ENCODE peak calls at places on chromosome 17, in six cellular contexts. S is GM23248, Y is neuronal stem cell, L is MM.1S, W is GM23338, P is mesendoderm. I is an unnamed sample.

GRCh38 chr17:77129568-77130301 is 11.0 kb upstream of the SEC14L1 start:
- DNase-seq in S (peak; percentile 51), Y (no peak), L (no peak), W (no peak), P (no peak), I (no peak)

GRCh38 chr17:17079761-17080160 is 37.5 kb downstream of the MPRIP start:
- DNase-seq in S (no peak), Y (no peak), L (no peak), W (no peak), P (no peak), I (no peak)

GRCh38 chr17:33753452-33753851 is 460.4 kb upstream of the ASIC2 start:
- DNase-seq in S (no peak), Y (no peak), L (no peak), W (no peak), P (no peak), I (no peak)

GRCh38 chr17:9677932-9678331 is 32.6 kb downstream of the USP43 start:
- DNase-seq in S (no peak), Y (no peak), L (no peak), W (no peak), P (peak; percentile 62), I (no peak)

GRCh38 chr17:77790143-77790829 is 168.2 kb upstream of the TNRC6C start:
- DNase-seq in S (no peak), Y (no peak), L (no peak), W (peak; percentile 83), P (peak; percentile 82), I (no peak)

GRCh38 chr17:3535253-3535995 is 22.2 kb downstream of the TRPV3 start:
- DNase-seq in S (peak; percentile 90), Y (peak; percentile 61), L (no peak), W (peak; percentile 91), P (peak; percentile 92), I (peak; percentile 88)

GRCh38 chr17:77456951-77457548 is 316.3 kb downstream of the SEC14L1 start:
- DNase-seq in S (no peak), Y (no peak), L (no peak), W (no peak), P (no peak), I (no peak)

GRCh38 chr17:13311301-13311700 is 290.4 kb downstream of the HS3ST3A1 start:
- DNase-seq in S (peak; percentile 90), Y (no peak), L (no peak), W (no peak), P (no peak), I (no peak)

GRCh38 chr17:10729334-10730193 is at the start of gene TMEM220:
- DNase-seq in S (peak; percentile 89), Y (peak; percentile 66), L (peak; percentile 10), W (peak; percentile 88), P (peak; percentile 87), I (peak; percentile 87)

GRCh38 chr17:56292010-56292409 is 138.7 kb downstream of the ANKFN1 start:
- DNase-seq in S (peak; percentile 93), Y (no peak), L (no peak), W (no peak), P (no peak), I (no peak)

GRCh38 chr17:58564971-58565370 is 50.5 kb upstream of the MTMR4 start:
- DNase-seq in S (no peak), Y (no peak), L (no peak), W (no peak), P (no peak), I (no peak)

GRCh38 chr17:58569216-58569615 is 54.8 kb upstream of the MTMR4 start:
- DNase-seq in S (no peak), Y (no peak), L (no peak), W (no peak), P (no peak), I (no peak)

GRCh38 chr17:58565389-58566311 is 51.2 kb upstream of the MTMR4 start:
- DNase-seq in S (no peak), Y (no peak), L (no peak), W (peak; percentile 69), P (peak; percentile 76), I (no peak)

GRCh38 chr17:58570758-58571157 is 56.3 kb upstream of the MTMR4 start:
- DNase-seq in S (no peak), Y (no peak), L (no peak), W (no peak), P (no peak), I (no peak)

GRCh38 chr17:58568050-58568830 is 53.8 kb upstream of the MTMR4 start:
- DNase-seq in S (no peak), Y (no peak), L (no peak), W (peak; percentile 32), P (peak; percentile 12), I (no peak)
- H3K4me2 ChIP-seq in S (no peak overlapping the region), Y (no peak overlapping the region), L (no peak overlapping the region), W (no peak overlapping the region), P (no peak overlapping the region), I (no peak overlapping the region)

GRCh38 chr17:66525338-66525737 is 222.9 kb downstream of the PRKCA start:
- DNase-seq in S (no peak), Y (no peak), L (no peak), W (no peak), P (no peak), I (no peak)

GRCh38 chr17:66523378-66524174 is 221.2 kb downstream of the PRKCA start:
- DNase-seq in S (peak; percentile 77), Y (no peak), L (no peak), W (no peak), P (no peak), I (no peak)

GRCh38 chr17:66522591-66523272 is 220.3 kb downstream of the PRKCA start:
- DNase-seq in S (peak; percentile 76), Y (no peak), L (no peak), W (no peak), P (no peak), I (no peak)

GRCh38 chr17:66526827-66527226 is 224.4 kb downstream of the PRKCA start:
- DNase-seq in S (no peak), Y (no peak), L (no peak), W (no peak), P (no peak), I (no peak)

GRCh38 chr17:66524848-66525247 is 222.4 kb downstream of the PRKCA start:
- DNase-seq in S (no peak), Y (no peak), L (no peak), W (no peak), P (no peak), I (no peak)
- H3K27ac ChIP-seq in S (no peak overlapping the region), Y (no peak overlapping the region), L (no peak overlapping the region), W (no peak overlapping the region), P (no peak overlapping the region), I (no peak overlapping the region)

GRCh38 chr17:7634384-7634783 is 4.4 kb downstream of the SHBG start:
- DNase-seq in S (peak; percentile 54), Y (peak; percentile 43), L (no peak), W (peak; percentile 91), P (peak; percentile 83), I (peak; percentile 89)

GRCh38 chr17:7629939-7630571 is at the start of gene SHBG:
- DNase-seq in S (no peak), Y (no peak), L (no peak), W (no peak), P (no peak), I (no peak)

GRCh38 chr17:7631398-7632380 is 1.8 kb downstream of the SHBG start:
- DNase-seq in S (no peak), Y (no peak), L (no peak), W (no peak), P (no peak), I (peak; percentile 62)

GRCh38 chr17:7632492-7632894 is 2.6 kb downstream of the SHBG start:
- DNase-seq in S (peak; percentile 79), Y (no peak), L (peak; percentile 72), W (peak; percentile 86), P (peak; percentile 81), I (no peak)

DNA sequence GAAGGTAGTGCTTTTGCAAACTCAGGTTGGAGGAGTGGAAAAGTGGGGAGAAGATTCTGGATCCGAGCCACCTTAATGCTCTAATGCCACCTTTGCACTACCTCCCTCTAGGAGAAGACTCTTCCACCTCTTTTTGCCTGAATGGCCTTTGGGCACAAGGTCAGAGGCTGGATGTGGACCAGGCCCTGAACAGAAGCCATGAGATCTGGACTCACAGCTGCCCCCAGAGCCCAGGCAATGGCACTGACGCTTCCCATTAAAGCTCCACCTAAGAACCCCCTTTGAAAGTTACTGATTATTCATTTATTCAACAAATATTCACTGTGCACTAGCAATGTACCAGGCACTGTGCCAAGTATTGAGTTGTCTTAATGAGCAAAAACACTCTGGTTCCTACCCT is 3.2 kb downstream of the SHBG start:
- DNase-seq in S (no peak), Y (no peak), L (no peak), W (peak; percentile 51), P (peak; percentile 32), I (no peak)
- H3K4me2 ChIP-seq in S (no peak overlapping the region), Y (no peak overlapping the region), L (no peak overlapping the region), W (no peak overlapping the region), P (no peak overlapping the region), I (no peak overlapping the region)

GRCh38 chr17:7887482-7888183 is 956 bp upstream of the CHD3 start:
- DNase-seq in S (peak; percentile 98), Y (peak; percentile 60), L (peak; percentile 25), W (peak; percentile 90), P (peak; percentile 86), I (peak; percentile 93)
- H3K27ac ChIP-seq in S (peak overlapping the region; percentile 90), Y (no peak overlapping the region), L (no peak overlapping the region), W (no peak overlapping the region), P (peak overlapping the region; percentile 75), I (peak overlapping the region; percentile 100)

DNA sequence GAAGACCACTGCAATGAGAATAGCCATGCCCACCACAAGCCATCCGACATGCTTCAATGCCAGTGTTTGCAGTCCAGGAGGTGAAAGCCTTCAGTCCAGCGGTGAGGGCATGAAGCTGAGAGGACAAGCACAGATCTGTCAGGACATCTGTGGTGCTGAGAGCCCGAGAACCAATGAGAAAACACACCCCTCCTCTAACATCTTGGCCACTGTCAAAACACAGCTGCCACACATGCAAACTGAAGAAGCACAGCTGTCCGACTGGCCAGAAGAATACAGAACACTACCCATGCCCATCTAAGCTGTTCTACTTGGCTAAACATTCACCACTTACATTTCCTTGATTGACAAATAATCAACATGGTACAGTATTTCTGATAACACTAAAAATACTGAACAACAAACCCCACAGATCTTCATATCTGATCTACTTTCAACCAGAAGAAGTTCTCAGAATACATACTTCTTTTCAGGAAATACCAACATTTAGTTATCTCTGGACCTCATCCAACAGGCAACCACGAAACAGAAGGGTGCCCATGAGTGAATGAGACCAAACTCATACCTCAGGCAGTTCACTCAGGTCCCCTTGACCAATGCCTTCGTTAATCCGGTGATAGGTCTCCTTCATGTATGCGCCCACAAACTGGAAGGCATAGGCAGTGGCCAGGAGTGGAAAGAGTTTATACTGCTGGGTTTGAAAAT is 10.2 kb upstream of the FBF1 start:
- DNase-seq in S (peak; percentile 30), Y (no peak), L (no peak), W (no peak), P (no peak), I (no peak)
- H3K4me2 ChIP-seq in S (no peak overlapping the region), Y (no peak overlapping the region), L (no peak overlapping the region), W (no peak overlapping the region), P (no peak overlapping the region), I (no peak overlapping the region)

I was measured in SK-N-SH.